ENCODE peak calls at places on chromosomes 13 and 19, in seven cellular contexts. N, R, G, H, A, V and K are unnamed samples.

GRCh38 chr19:1395194-1396018 is 5.9 kb downstream of the GAMT start:
- DNase-seq in G (no peak), A (no peak), R (no peak), N (no peak), V (no peak), H (no peak), K (no peak)

GRCh38 chr13:75749407-75749806 is 113.3 kb downstream of the LMO7 start:
- DNase-seq in V (no peak), H (no peak), R (no peak), N (no peak), A (no peak), G (no peak), K (no peak)

GRCh38 chr13:49652691-49653305 is 24.5 kb downstream of the ARL11 start:
- DNase-seq in N (peak), A (no peak), G (peak), H (no peak), V (no peak), R (peak), K (no peak)

GRCh38 chr19:35365303-35365702 is 5.6 kb upstream of the GPR42 start:
- DNase-seq in N (no peak), H (no peak), R (no peak), V (no peak), G (no peak), A (peak), K (no peak)

GRCh38 chr13:67867206-67867605 is 637.1 kb upstream of the PCDH9 start:
- DNase-seq in G (no peak), N (no peak), V (no peak), R (no peak), A (no peak), H (no peak), K (no peak)

GRCh38 chr13:20160346-20161274 is at the start of gene GJA3:
- DNase-seq in R (peak), G (no peak), V (peak), H (peak), A (no peak), N (peak), K (no peak)

GRCh38 chr13:103246581-103247200 is 180.5 kb upstream of the SLC10A2 start:
- DNase-seq in G (no peak), A (no peak), R (no peak), N (no peak), V (no peak), H (no peak), K (no peak)

GRCh38 chr19:29376855-29377354 is 148.9 kb upstream of the VSTM2B start:
- DNase-seq in N (no peak), A (peak), V (no peak), H (no peak), G (no peak), R (no peak), K (no peak)

GRCh38 chr13:113863511-113864302 is at the start of gene GAS6:
- DNase-seq in A (peak), N (peak), H (no peak), G (peak), R (peak), V (no peak), K (peak)

GRCh38 chr19:53504903-53505302 is 33.0 kb upstream of the ZNF331 start:
- DNase-seq in N (no peak), A (no peak), V (no peak), H (no peak), G (no peak), R (no peak), K (no peak)

GRCh38 chr19:11401808-11402543 is 17.1 kb downstream of the RGL3 start:
- DNase-seq in G (no peak), R (no peak), V (no peak), A (no peak), N (no peak), H (no peak), K (no peak)

GRCh38 chr13:20270163-20270865 is 38.2 kb upstream of the GJB6 start:
- DNase-seq in A (no peak), R (no peak), H (no peak), V (no peak), G (no peak), N (no peak), K (no peak)

GRCh38 chr19:3095375-3096191 is 1.4 kb downstream of the GNA11 start:
- DNase-seq in H (peak), N (peak), V (peak), G (no peak), R (peak), A (no peak), K (no peak)

GRCh38 chr19:9431475-9431874 is 3.9 kb downstream of the ZNF266 start:
- DNase-seq in N (peak), R (peak), A (no peak), V (no peak), H (peak), G (no peak), K (no peak)

GRCh38 chr13:75776550-75776949 is 140.4 kb downstream of the LMO7 start:
- DNase-seq in R (no peak), V (no peak), A (no peak), G (no peak), N (no peak), H (no peak), K (no peak)

GRCh38 chr19:2636897-2637683 is 65.4 kb downstream of the GNG7 start:
- DNase-seq in A (peak), V (peak), R (peak), N (peak), H (peak), G (peak), K (peak)

GRCh38 chr13:40058757-40059236 is 403.3 kb downstream of the COG6 start:
- DNase-seq in V (no peak), G (no peak), A (no peak), R (no peak), H (no peak), N (peak), K (no peak)

GRCh38 chr19:55601127-55601526 is 1.0 kb downstream of the ZNF524 start:
- DNase-seq in N (no peak), R (no peak), A (no peak), H (no peak), G (no peak), V (no peak), K (no peak)

GRCh38 chr19:19744641-19745040 is 11.7 kb upstream of the ZNF14 start:
- DNase-seq in A (no peak), N (no peak), H (no peak), G (no peak), R (no peak), V (no peak), K (no peak)

GRCh38 chr13:25771208-25771607 is 280.6 kb downstream of the SHISA2 start:
- DNase-seq in G (no peak), R (no peak), V (no peak), A (no peak), N (no peak), H (no peak), K (no peak)

GRCh38 chr19:45547965-45548609 is 36.5 kb downstream of the OPA3 start:
- DNase-seq in V (no peak), G (no peak), A (no peak), H (no peak), R (no peak), N (no peak), K (no peak)

GRCh38 chr19:11195169-11195568 is 2.2 kb downstream of the KANK2 start:
- DNase-seq in H (no peak), V (no peak), R (no peak), N (no peak), G (no peak), A (no peak), K (no peak)

GRCh38 chr13:25447396-25447795 is 75.6 kb downstream of the ATP8A2 start:
- DNase-seq in H (no peak), A (no peak), G (no peak), N (no peak), R (no peak), V (no peak), K (no peak)

GRCh38 chr13:75489502-75490263 is 7.7 kb upstream of the TBC1D4 start:
- DNase-seq in A (no peak), V (no peak), H (no peak), N (peak), R (no peak), G (no peak), K (no peak)

GRCh38 chr13:76904507-76904906 is 18.3 kb upstream of the KCTD12 start:
- DNase-seq in A (no peak), G (no peak), V (no peak), R (no peak), H (no peak), N (no peak), K (no peak)

GRCh38 chr13:42526276-42526675 is 47.7 kb upstream of the TNFSF11 start:
- DNase-seq in V (no peak), G (no peak), H (no peak), R (no peak), A (no peak), N (no peak), K (no peak)

GRCh38 chr19:57578487-57579205 is at the start of gene ZNF416:
- DNase-seq in H (peak), V (peak), R (peak), G (peak), N (peak), A (peak), K (peak)

GRCh38 chr13:90717451-90717936 is 630.0 kb upstream of the MIR17HG start:
- DNase-seq in G (peak), V (no peak), R (no peak), H (no peak), N (no peak), A (no peak), K (no peak)